ENCODE peak calls at places on chromosomes 13 and 19, in five cellular contexts. K is T-helper 2 cell, A is fibroblast of pulmonary artery, M is NCI-H2081, Y is B cell. Z is an unnamed sample.

GRCh38 chr19:5046339-5047039 is 77.6 kb downstream of the KDM4B start:
- DNase-seq in A (no peak), Y (no peak), K (no peak), M (peak), Z (peak)

GRCh38 chr13:44268965-44269364 is 104.7 kb upstream of the SERP2 start:
- DNase-seq in A (no peak), M (no peak), Y (no peak), K (no peak), Z (no peak)

GRCh38 chr19:49125025-49125731 is 5.8 kb downstream of the PPFIA3 start:
- DNase-seq in A (no peak), K (no peak), Y (no peak), M (no peak), Z (peak)

GRCh38 chr13:109652536-109652935 is 133.8 kb downstream of the IRS2 start:
- DNase-seq in K (no peak), Y (no peak), A (peak), M (no peak), Z (no peak)

GRCh38 chr19:15532779-15533521 is 24.6 kb downstream of the CYP4F22 start:
- DNase-seq in Y (no peak), K (no peak), A (peak), M (no peak), Z (no peak)

GRCh38 chr13:60584976-60585375 is 188.0 kb downstream of the TDRD3 start:
- DNase-seq in A (peak), M (no peak), Y (no peak), K (no peak), Z (no peak)

GRCh38 chr13:48624858-48625257 is 28.9 kb upstream of the CYSLTR2 start:
- DNase-seq in M (no peak), Y (no peak), K (no peak), A (peak), Z (no peak)

GRCh38 chr13:110645750-110646149 is 30.4 kb downstream of the NAXD start:
- DNase-seq in K (no peak), A (no peak), Y (peak), M (no peak), Z (no peak)

GRCh38 chr13:73934771-73935170 is 199.4 kb downstream of the KLF12 start:
- DNase-seq in M (no peak), K (no peak), A (no peak), Y (no peak), Z (no peak)

GRCh38 chr19:53047379-53047778 is 2.8 kb downstream of the ERVV-2 start:
- DNase-seq in A (no peak), M (no peak), K (no peak), Y (no peak), Z (no peak)

GRCh38 chr13:51684076-51684475 is 99.8 kb downstream of the WDFY2 start:
- DNase-seq in K (no peak), A (peak), M (no peak), Y (no peak), Z (no peak)

GRCh38 chr19:33348301-33349010 is 25.1 kb upstream of the CEBPG start:
- DNase-seq in Y (no peak), K (no peak), A (peak), M (no peak), Z (no peak)

GRCh38 chr19:36051236-36051635 is 2.8 kb downstream of the THAP8 start:
- DNase-seq in Y (no peak), A (no peak), K (no peak), M (no peak), Z (no peak)

GRCh38 chr19:34428549-34429285 is 536 bp downstream of the UBA2 start:
- DNase-seq in A (peak), K (no peak), Y (no peak), M (no peak), Z (peak)

GRCh38 chr19:16361926-16362325 is 37.3 kb downstream of the KLF2 start:
- DNase-seq in K (no peak), M (no peak), Y (no peak), A (no peak), Z (no peak)

GRCh38 chr19:35449347-35450043 is 1.4 kb downstream of the FFAR2 start:
- DNase-seq in M (no peak), Y (no peak), K (no peak), A (no peak), Z (no peak)

GRCh38 chr13:27868639-27869435 is 51.0 kb upstream of the PDX1 start:
- DNase-seq in K (no peak), M (no peak), A (peak), Y (no peak), Z (no peak)

GRCh38 chr13:21435710-21436151 is 23.4 kb downstream of the ZDHHC20 start:
- DNase-seq in M (no peak), K (no peak), A (peak), Y (peak), Z (peak)

GRCh38 chr19:934865-935422 is 9.1 kb downstream of the ARID3A start:
- DNase-seq in A (peak), M (peak), Y (no peak), K (no peak), Z (peak)

GRCh38 chr13:40228486-40228885 is 438.0 kb downstream of the FOXO1 start:
- DNase-seq in K (no peak), M (no peak), Y (no peak), A (peak), Z (no peak)

GRCh38 chr13:76023644-76024043 is 387.5 kb downstream of the LMO7 start:
- DNase-seq in M (no peak), A (no peak), K (no peak), Y (no peak), Z (no peak)

GRCh38 chr13:31208554-31209122 is 8.9 kb downstream of the B3GLCT start:
- DNase-seq in Y (no peak), M (no peak), A (no peak), K (no peak), Z (no peak)

Z was measured in Peyer's patch.